ENCODE peak calls at places on chromosomes 4 and X, in four cellular contexts. One of them, this sample, is unnamed. For H3K27me3, the result is how much of the 10 kb centered on the place peaks cover.

GRCh38 chr4:40150932-40151331 is 45.9 kb upstream of the RHOH start:
- DNase-seq in suprapubic skin: no peak
- DNase-seq in IMR-90: peak
- DNase-seq in HCT116: no peak
- DNase-seq in this sample: no peak

GRCh38 chr4:29734785-29735184 is 985.4 kb upstream of the PCDH7 start:
- DNase-seq in suprapubic skin: no peak
- DNase-seq in IMR-90: no peak
- DNase-seq in HCT116: no peak
- DNase-seq in this sample: no peak

GRCh38 chr4:85867281-85867680 is 392.3 kb downstream of the ARHGAP24 start:
- DNase-seq in IMR-90: no peak
- DNase-seq in suprapubic skin: no peak
- DNase-seq in HCT116: no peak
- DNase-seq in this sample: no peak

GRCh38 chr4:4854649-4855292 is 4.7 kb upstream of the MSX1 start:
- DNase-seq in suprapubic skin: no peak
- DNase-seq in HCT116: no peak
- DNase-seq in IMR-90: no peak
- DNase-seq in this sample: no peak

GRCh38 chr4:151957163-151957562 is 196.4 kb upstream of the GATB start:
- DNase-seq in HCT116: no peak
- DNase-seq in suprapubic skin: no peak
- DNase-seq in IMR-90: no peak
- DNase-seq in this sample: no peak

GRCh38 chrX:45424341-45424740 is 223.7 kb upstream of the DIPK2B start:
- DNase-seq in suprapubic skin: no peak
- DNase-seq in HCT116: no peak
- DNase-seq in IMR-90: no peak
- DNase-seq in this sample: no peak

GRCh38 chrX:44155126-44155525 is 181.9 kb upstream of the NDP start:
- DNase-seq in IMR-90: no peak
- DNase-seq in suprapubic skin: no peak
- DNase-seq in HCT116: no peak
- DNase-seq in this sample: no peak

GRCh38 chrX:110004210-110004609 is 1.3 kb downstream of the TMEM164 start:
- DNase-seq in HCT116: no peak
- DNase-seq in IMR-90: no peak
- DNase-seq in suprapubic skin: no peak
- DNase-seq in this sample: no peak

GRCh38 chr4:757111-757510 is 51.5 kb downstream of the PCGF3 start:
- DNase-seq in IMR-90: no peak
- DNase-seq in HCT116: no peak
- DNase-seq in suprapubic skin: no peak
- DNase-seq in this sample: no peak

GRCh38 chr4:39587881-39588280 is 50.8 kb downstream of the SMIM14 start:
- DNase-seq in HCT116: no peak
- DNase-seq in suprapubic skin: no peak
- DNase-seq in IMR-90: peak
- DNase-seq in this sample: no peak

GRCh38 chr4:123673971-123674370 is 277.4 kb downstream of the SPRY1 start:
- DNase-seq in HCT116: no peak
- DNase-seq in suprapubic skin: no peak
- DNase-seq in IMR-90: peak
- DNase-seq in this sample: no peak

GRCh38 chr4:39759569-39759968 is 61.6 kb downstream of the UBE2K start:
- DNase-seq in suprapubic skin: no peak
- DNase-seq in HCT116: no peak
- DNase-seq in IMR-90: no peak
- DNase-seq in this sample: no peak

GRCh38 chr4:124596811-124597210 is 115.7 kb downstream of the ANKRD50 start:
- DNase-seq in suprapubic skin: no peak
- DNase-seq in IMR-90: no peak
- DNase-seq in HCT116: no peak
- DNase-seq in this sample: no peak

GRCh38 chrX:142804085-142804484 is 221.6 kb upstream of the SPANXN4 start:
- DNase-seq in IMR-90: no peak
- DNase-seq in HCT116: no peak
- DNase-seq in suprapubic skin: no peak
- DNase-seq in this sample: no peak

DNA sequence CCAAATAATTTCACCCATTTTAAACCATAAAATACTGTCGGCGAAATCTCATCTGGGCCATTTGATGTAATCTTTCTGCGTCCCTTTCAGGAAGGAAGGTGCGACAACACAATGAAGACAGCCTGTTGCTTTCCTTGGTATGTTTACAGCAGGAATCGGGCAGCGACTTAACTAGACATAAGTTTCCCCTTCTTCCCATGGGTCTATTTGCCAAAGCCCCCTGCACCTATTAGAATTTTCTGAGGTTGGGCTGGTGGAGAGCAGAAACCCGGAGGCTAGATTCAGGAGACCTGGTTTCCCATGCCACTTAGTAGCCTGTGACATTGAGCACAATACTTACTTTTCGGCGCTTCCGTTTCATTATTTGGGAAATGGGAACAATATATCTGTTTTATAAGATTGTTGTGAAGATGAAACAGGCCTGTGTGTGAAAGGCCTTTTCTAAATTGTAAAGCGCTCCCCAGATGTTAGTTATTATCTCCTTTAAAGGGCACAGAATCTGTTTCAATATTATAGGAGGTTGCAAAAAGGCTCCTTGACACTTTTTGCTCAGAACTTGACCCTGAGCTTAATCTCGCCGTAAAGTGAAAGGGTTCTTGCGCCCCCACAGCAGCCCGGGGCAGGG is 552 bp upstream of the AFF1 start:
- DNase-seq in HCT116: no peak
- DNase-seq in suprapubic skin: no peak
- DNase-seq in IMR-90: no peak
- DNase-seq in this sample: no peak
- TF ChIP-seq POLR2A in HCT116: no peak
- TF ChIP-seq POLR2A in suprapubic skin: no peak
- TF ChIP-seq POLR2A in IMR-90: no peak
- TF ChIP-seq POLR2A in this sample: peak

GRCh38 chrX:147635186-147635585 is 276.5 kb upstream of the FMR1 start:
- DNase-seq in HCT116: no peak
- DNase-seq in IMR-90: no peak
- DNase-seq in suprapubic skin: no peak
- DNase-seq in this sample: no peak
- H3K27me3 ChIP-seq in HCT116: under half
- H3K27me3 ChIP-seq in IMR-90: under half
- H3K27me3 ChIP-seq in suprapubic skin: under half
- H3K27me3 ChIP-seq in this sample: under half

DNA sequence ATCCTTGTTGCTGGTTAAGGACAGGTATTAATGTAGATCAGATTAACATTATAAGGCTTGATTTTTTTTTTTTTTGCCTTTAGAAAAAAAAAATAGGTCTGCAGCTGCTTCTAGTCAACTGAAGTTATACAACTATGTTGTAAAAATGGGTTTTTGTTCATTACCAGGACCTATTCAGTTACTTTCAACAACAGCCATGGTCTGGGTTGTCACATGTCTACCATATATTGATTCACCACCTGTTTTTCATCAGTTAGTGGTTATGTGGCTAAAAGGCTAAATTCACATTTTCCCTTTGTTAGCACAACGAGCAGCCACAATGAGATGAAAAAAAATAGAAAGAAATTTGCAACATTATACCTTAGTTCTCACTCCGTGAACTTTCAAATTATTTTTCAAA is 45.4 kb downstream of the GLRB start:
- DNase-seq in suprapubic skin: no peak
- DNase-seq in HCT116: no peak
- DNase-seq in IMR-90: no peak
- DNase-seq in this sample: no peak
- H3K4me3 ChIP-seq in suprapubic skin: no peak
- H3K4me3 ChIP-seq in HCT116: no peak
- H3K4me3 ChIP-seq in IMR-90: no peak
- H3K4me3 ChIP-seq in this sample: no peak

GRCh38 chrX:107713205-107714195 is 62.1 kb downstream of the TSC22D3 start:
- DNase-seq in HCT116: no peak
- DNase-seq in IMR-90: no peak
- DNase-seq in suprapubic skin: no peak
- DNase-seq in this sample: no peak

GRCh38 chrX:107714196-107714811 is 61.3 kb downstream of the TSC22D3 start:
- DNase-seq in IMR-90: no peak
- DNase-seq in HCT116: no peak
- DNase-seq in suprapubic skin: no peak
- DNase-seq in this sample: no peak

GRCh38 chrX:107716045-107716684 is 59.4 kb downstream of the TSC22D3 start:
- DNase-seq in HCT116: no peak
- DNase-seq in suprapubic skin: no peak
- DNase-seq in IMR-90: peak
- DNase-seq in this sample: no peak

GRCh38 chrX:107716816-107717700 is 58.5 kb downstream of the TSC22D3 start:
- DNase-seq in HCT116: peak
- DNase-seq in IMR-90: peak
- DNase-seq in suprapubic skin: peak
- DNase-seq in this sample: peak

DNA sequence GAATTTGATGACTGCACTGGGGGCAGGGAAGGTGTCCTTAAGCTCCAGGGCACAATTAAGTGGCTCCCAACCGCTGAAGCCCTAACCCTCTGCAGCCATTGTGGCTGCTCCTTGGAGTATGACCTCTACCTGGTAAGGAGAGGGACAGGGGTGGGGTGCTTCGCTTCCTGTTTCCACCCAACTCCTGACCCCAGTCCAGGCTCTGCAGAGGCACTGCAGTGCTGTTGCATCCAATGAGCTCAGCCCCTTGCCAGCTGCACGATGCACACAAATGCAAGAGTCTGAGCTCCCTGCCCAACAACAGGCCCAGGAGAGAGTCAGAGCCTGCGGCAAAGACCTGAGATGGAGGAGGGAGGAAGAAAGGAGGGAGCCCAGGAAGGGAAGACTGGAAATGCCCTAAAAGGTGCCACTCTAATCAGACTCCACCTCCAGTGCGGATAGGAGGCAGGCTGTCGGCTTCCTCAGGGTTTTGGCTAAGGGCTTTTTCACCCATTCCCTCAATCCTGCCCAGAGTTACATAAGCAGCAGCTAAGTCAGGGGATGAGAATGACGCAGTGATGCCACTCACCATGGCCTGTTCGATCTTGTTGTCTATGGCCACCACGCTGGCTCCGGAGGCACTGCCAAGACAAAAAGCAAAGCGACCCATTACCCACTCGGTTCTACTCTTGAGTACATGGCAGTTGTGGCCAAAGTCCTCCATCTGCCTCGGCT is 60.1 kb downstream of the TSC22D3 start:
- DNase-seq in IMR-90: peak
- DNase-seq in suprapubic skin: no peak
- DNase-seq in HCT116: no peak
- DNase-seq in this sample: no peak
- TF ChIP-seq POLR2A in IMR-90: no peak
- TF ChIP-seq POLR2A in suprapubic skin: no peak
- TF ChIP-seq POLR2A in HCT116: no peak
- TF ChIP-seq POLR2A in this sample: no peak

DNA sequence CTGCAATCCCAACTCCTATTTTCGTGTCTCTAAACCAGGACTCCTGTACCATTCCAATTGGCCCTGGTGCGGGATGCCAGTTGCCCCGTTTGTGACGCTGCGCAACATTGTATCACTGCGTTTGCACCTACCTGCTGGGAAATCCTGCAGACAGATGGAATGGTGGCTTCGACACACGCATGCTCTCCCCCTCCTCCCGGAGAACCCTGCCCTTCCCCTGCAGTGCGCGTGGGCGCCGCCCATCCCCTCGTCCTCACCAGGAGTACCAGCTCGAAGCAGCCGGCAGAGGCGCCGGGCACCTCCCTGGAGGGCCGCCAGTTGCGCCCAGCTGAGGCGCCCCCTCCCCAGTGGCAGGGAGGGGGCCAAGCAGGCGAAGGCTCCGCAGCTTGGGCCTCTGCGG is 1.4 kb downstream of the DGKK start:
- DNase-seq in suprapubic skin: no peak
- DNase-seq in IMR-90: no peak
- DNase-seq in HCT116: no peak
- DNase-seq in this sample: no peak
- H3K27me3 ChIP-seq in suprapubic skin: half or more
- H3K27me3 ChIP-seq in IMR-90: under half
- H3K27me3 ChIP-seq in HCT116: under half
- H3K27me3 ChIP-seq in this sample: under half

GRCh38 chr4:67580577-67580976 is 22.1 kb downstream of the STAP1 start:
- DNase-seq in IMR-90: no peak
- DNase-seq in suprapubic skin: no peak
- DNase-seq in HCT116: no peak
- DNase-seq in this sample: no peak
- H3K4me3 ChIP-seq in IMR-90: no peak
- H3K4me3 ChIP-seq in suprapubic skin: no peak
- H3K4me3 ChIP-seq in HCT116: no peak
- H3K4me3 ChIP-seq in this sample: no peak

DNA sequence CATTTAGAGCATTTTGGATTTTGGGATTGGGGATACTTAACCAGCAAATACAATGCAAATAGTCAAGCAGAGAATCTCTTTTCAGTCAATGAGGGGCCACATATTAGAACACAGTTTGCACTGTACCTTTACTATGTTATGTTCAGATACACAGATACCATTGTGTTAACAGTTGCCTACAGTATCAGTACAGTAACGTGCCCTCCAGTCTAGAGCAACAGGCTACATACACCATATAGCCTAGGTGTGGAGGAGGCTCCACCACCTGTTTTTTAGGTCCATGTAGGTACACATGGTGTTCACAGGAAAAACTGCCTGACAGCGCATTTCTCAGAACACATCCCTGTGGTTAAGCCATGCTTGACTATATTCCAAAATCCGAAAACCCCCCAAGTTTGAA is 9.1 kb downstream of the GRPEL1 start:
- DNase-seq in IMR-90: no peak
- DNase-seq in HCT116: no peak
- DNase-seq in suprapubic skin: no peak
- DNase-seq in this sample: no peak
- TF ChIP-seq POLR2A in IMR-90: no peak
- TF ChIP-seq POLR2A in HCT116: no peak
- TF ChIP-seq POLR2A in suprapubic skin: no peak
- TF ChIP-seq POLR2A in this sample: no peak

GRCh38 chrX:17291998-17292658 is 82.9 kb upstream of the NHS start:
- DNase-seq in IMR-90: no peak
- DNase-seq in suprapubic skin: no peak
- DNase-seq in HCT116: no peak
- DNase-seq in this sample: no peak
- H3K27me3 ChIP-seq in IMR-90: under half
- H3K27me3 ChIP-seq in suprapubic skin: under half
- H3K27me3 ChIP-seq in HCT116: under half
- H3K27me3 ChIP-seq in this sample: under half

This sample was measured in breast epithelium.